ENCODE peak calls at places on chromosomes 4 and X, in eight cellular contexts. One of them, this sample, is unnamed.
A peak's percentile ranks its signal among the peaks of the same experiment; 100 is the strongest.

GRCh38 chr4:93199492-93199891 is 629.1 kb upstream of the ATOH1 start:
- DNase-seq in progenitor cell of endocrine pancreas: no peak
- DNase-seq in endothelial cell: peak; percentile 16
- DNase-seq in fibroblast of pulmonary artery: peak; percentile 66
- DNase-seq in choroid plexus epithelial cell: peak; percentile 75
- DNase-seq in coronary artery: no peak
- DNase-seq in WERI-Rb-1: peak; percentile 51
- DNase-seq in Calu3: no peak
- DNase-seq in this sample: no peak

GRCh38 chrX:138925330-138925729 is 213.8 kb upstream of the FGF13 start:
- DNase-seq in progenitor cell of endocrine pancreas: no peak
- DNase-seq in endothelial cell: no peak
- DNase-seq in fibroblast of pulmonary artery: peak; percentile 47
- DNase-seq in choroid plexus epithelial cell: peak; percentile 8
- DNase-seq in coronary artery: no peak
- DNase-seq in WERI-Rb-1: no peak
- DNase-seq in Calu3: no peak
- DNase-seq in this sample: no peak

GRCh38 chr4:88857588-88857987 is 160.0 kb upstream of the NAP1L5 start:
- DNase-seq in progenitor cell of endocrine pancreas: no peak
- DNase-seq in endothelial cell: no peak
- DNase-seq in fibroblast of pulmonary artery: no peak
- DNase-seq in choroid plexus epithelial cell: no peak
- DNase-seq in coronary artery: no peak
- DNase-seq in WERI-Rb-1: no peak
- DNase-seq in Calu3: no peak
- DNase-seq in this sample: no peak

GRCh38 chrX:73337366-73337765 is 109.5 kb upstream of the CDX4 start:
- DNase-seq in progenitor cell of endocrine pancreas: no peak
- DNase-seq in endothelial cell: no peak
- DNase-seq in fibroblast of pulmonary artery: no peak
- DNase-seq in choroid plexus epithelial cell: no peak
- DNase-seq in coronary artery: no peak
- DNase-seq in WERI-Rb-1: no peak
- DNase-seq in Calu3: no peak
- DNase-seq in this sample: no peak

GRCh38 chrX:19698691-19699090 is 183.4 kb upstream of the MAP3K15 start:
- DNase-seq in progenitor cell of endocrine pancreas: no peak
- DNase-seq in endothelial cell: no peak
- DNase-seq in fibroblast of pulmonary artery: no peak
- DNase-seq in choroid plexus epithelial cell: no peak
- DNase-seq in coronary artery: no peak
- DNase-seq in WERI-Rb-1: no peak
- DNase-seq in Calu3: no peak
- DNase-seq in this sample: no peak

GRCh38 chrX:56068274-56068758 is 163.8 kb upstream of the KLF8 start:
- DNase-seq in progenitor cell of endocrine pancreas: no peak
- DNase-seq in endothelial cell: peak; percentile 6
- DNase-seq in fibroblast of pulmonary artery: no peak
- DNase-seq in choroid plexus epithelial cell: no peak
- DNase-seq in coronary artery: no peak
- DNase-seq in WERI-Rb-1: no peak
- DNase-seq in Calu3: no peak
- DNase-seq in this sample: no peak

GRCh38 chrX:42602136-42602535 is 175.8 kb downstream of the PPP1R2C start:
- DNase-seq in progenitor cell of endocrine pancreas: no peak
- DNase-seq in endothelial cell: no peak
- DNase-seq in fibroblast of pulmonary artery: no peak
- DNase-seq in choroid plexus epithelial cell: peak; percentile 14
- DNase-seq in coronary artery: no peak
- DNase-seq in WERI-Rb-1: no peak
- DNase-seq in Calu3: no peak
- DNase-seq in this sample: no peak

GRCh38 chrX:150517303-150517896 is 51.0 kb upstream of the MTM1 start:
- DNase-seq in progenitor cell of endocrine pancreas: no peak
- DNase-seq in endothelial cell: no peak
- DNase-seq in fibroblast of pulmonary artery: peak; percentile 30
- DNase-seq in choroid plexus epithelial cell: peak; percentile 69
- DNase-seq in coronary artery: no peak
- DNase-seq in WERI-Rb-1: peak; percentile 70
- DNase-seq in Calu3: no peak
- DNase-seq in this sample: no peak

GRCh38 chr4:57147335-57148060 is 37.3 kb upstream of the IGFBP7 start:
- DNase-seq in progenitor cell of endocrine pancreas: no peak
- DNase-seq in endothelial cell: no peak
- DNase-seq in fibroblast of pulmonary artery: peak; percentile 89
- DNase-seq in choroid plexus epithelial cell: peak; percentile 74
- DNase-seq in coronary artery: no peak
- DNase-seq in WERI-Rb-1: no peak
- DNase-seq in Calu3: no peak
- DNase-seq in this sample: no peak

GRCh38 chrX:94662665-94663064 is 988.7 kb downstream of the FAM133A start:
- DNase-seq in progenitor cell of endocrine pancreas: no peak
- DNase-seq in endothelial cell: no peak
- DNase-seq in fibroblast of pulmonary artery: no peak
- DNase-seq in choroid plexus epithelial cell: no peak
- DNase-seq in coronary artery: no peak
- DNase-seq in WERI-Rb-1: no peak
- DNase-seq in Calu3: no peak
- DNase-seq in this sample: no peak

GRCh38 chrX:132708529-132708928 is 219.7 kb upstream of the MBNL3 start:
- DNase-seq in progenitor cell of endocrine pancreas: no peak
- DNase-seq in endothelial cell: no peak
- DNase-seq in fibroblast of pulmonary artery: no peak
- DNase-seq in choroid plexus epithelial cell: no peak
- DNase-seq in coronary artery: no peak
- DNase-seq in WERI-Rb-1: no peak
- DNase-seq in Calu3: no peak
- DNase-seq in this sample: no peak

GRCh38 chr4:128880662-128881061 is 71.2 kb downstream of the JADE1 start:
- DNase-seq in progenitor cell of endocrine pancreas: no peak
- DNase-seq in endothelial cell: no peak
- DNase-seq in fibroblast of pulmonary artery: peak; percentile 32
- DNase-seq in choroid plexus epithelial cell: peak; percentile 62
- DNase-seq in coronary artery: no peak
- DNase-seq in WERI-Rb-1: no peak
- DNase-seq in Calu3: no peak
- DNase-seq in this sample: no peak

GRCh38 chrX:122389005-122389404 is 795.1 kb upstream of the GRIA3 start:
- DNase-seq in progenitor cell of endocrine pancreas: no peak
- DNase-seq in endothelial cell: no peak
- DNase-seq in fibroblast of pulmonary artery: no peak
- DNase-seq in choroid plexus epithelial cell: no peak
- DNase-seq in coronary artery: no peak
- DNase-seq in WERI-Rb-1: no peak
- DNase-seq in Calu3: no peak
- DNase-seq in this sample: no peak

GRCh38 chrX:104522386-104522785 is 43.6 kb upstream of the IL1RAPL2 start:
- DNase-seq in progenitor cell of endocrine pancreas: no peak
- DNase-seq in endothelial cell: no peak
- DNase-seq in fibroblast of pulmonary artery: no peak
- DNase-seq in choroid plexus epithelial cell: no peak
- DNase-seq in coronary artery: no peak
- DNase-seq in WERI-Rb-1: no peak
- DNase-seq in Calu3: no peak
- DNase-seq in this sample: no peak

GRCh38 chr4:138297743-138298405 is 55.7 kb upstream of the SLC7A11 start:
- DNase-seq in progenitor cell of endocrine pancreas: no peak
- DNase-seq in endothelial cell: no peak
- DNase-seq in fibroblast of pulmonary artery: no peak
- DNase-seq in choroid plexus epithelial cell: no peak
- DNase-seq in coronary artery: no peak
- DNase-seq in WERI-Rb-1: no peak
- DNase-seq in Calu3: no peak
- DNase-seq in this sample: no peak

GRCh38 chr4:54316139-54316538 is 87.0 kb downstream of the PDGFRA start:
- DNase-seq in progenitor cell of endocrine pancreas: no peak
- DNase-seq in endothelial cell: no peak
- DNase-seq in fibroblast of pulmonary artery: no peak
- DNase-seq in choroid plexus epithelial cell: no peak
- DNase-seq in coronary artery: no peak
- DNase-seq in WERI-Rb-1: no peak
- DNase-seq in Calu3: no peak
- DNase-seq in this sample: no peak

GRCh38 chr4:4874254-4874653 is 14.8 kb downstream of the MSX1 start:
- DNase-seq in progenitor cell of endocrine pancreas: no peak
- DNase-seq in endothelial cell: no peak
- DNase-seq in fibroblast of pulmonary artery: no peak
- DNase-seq in choroid plexus epithelial cell: no peak
- DNase-seq in coronary artery: no peak
- DNase-seq in WERI-Rb-1: no peak
- DNase-seq in Calu3: no peak
- DNase-seq in this sample: no peak

GRCh38 chr4:157128395-157128794 is 52.4 kb downstream of the GLRB start:
- DNase-seq in progenitor cell of endocrine pancreas: no peak
- DNase-seq in endothelial cell: no peak
- DNase-seq in fibroblast of pulmonary artery: peak; percentile 72
- DNase-seq in choroid plexus epithelial cell: peak; percentile 77
- DNase-seq in coronary artery: no peak
- DNase-seq in WERI-Rb-1: peak; percentile 20
- DNase-seq in Calu3: peak; percentile 31
- DNase-seq in this sample: no peak

DNA sequence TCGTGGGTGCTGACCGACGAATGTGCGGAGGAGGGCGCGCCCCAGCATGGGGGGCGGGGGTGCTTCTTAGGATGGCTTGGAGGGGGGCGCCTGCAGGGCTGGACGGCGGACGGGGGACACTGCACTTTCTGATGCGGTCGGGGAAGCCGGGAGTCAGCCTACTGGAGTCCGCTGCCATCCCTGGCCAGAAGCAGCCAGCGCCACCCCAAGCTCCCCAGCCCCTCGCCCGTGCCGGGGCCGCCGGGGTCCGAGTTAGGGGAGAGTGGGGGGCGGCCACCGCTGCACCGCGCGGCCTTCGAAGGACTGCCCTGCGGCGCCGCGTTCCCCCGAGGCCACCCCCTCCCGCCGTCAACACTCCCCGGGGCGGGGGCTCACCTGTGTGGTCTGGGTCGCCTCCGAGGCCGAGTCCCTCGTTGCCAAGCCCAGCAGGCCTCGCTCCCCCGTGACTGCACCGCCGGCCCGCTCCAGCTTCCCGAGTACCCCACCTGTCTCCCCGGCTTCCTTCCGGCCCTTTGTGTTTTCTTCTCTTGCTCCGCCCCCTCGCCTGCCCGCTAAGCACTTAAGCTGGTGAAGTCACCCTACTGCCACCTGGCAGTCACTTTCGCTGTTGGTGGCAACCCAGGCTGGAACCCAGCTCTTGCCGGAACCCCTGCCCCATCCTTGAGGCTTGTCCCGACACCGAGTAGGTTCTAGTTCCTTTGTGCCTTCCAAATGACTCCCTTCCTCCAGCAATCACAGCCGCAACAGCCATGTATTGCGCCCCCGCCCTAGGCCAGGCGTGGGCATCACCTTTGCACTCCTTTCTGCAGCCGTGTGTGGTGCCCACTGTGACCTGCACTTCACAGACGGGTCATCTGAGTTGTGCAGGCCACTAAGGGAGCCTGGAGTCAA is at the start of gene OCIAD2:
- DNase-seq in progenitor cell of endocrine pancreas: peak; percentile 54
- DNase-seq in endothelial cell: peak; percentile 58
- DNase-seq in fibroblast of pulmonary artery: peak; percentile 21
- DNase-seq in choroid plexus epithelial cell: peak; percentile 39
- DNase-seq in coronary artery: no peak
- DNase-seq in WERI-Rb-1: peak; percentile 91
- DNase-seq in Calu3: peak; percentile 80
- DNase-seq in this sample: peak; percentile 68
- TF ChIP-seq CTCF in progenitor cell of endocrine pancreas: peak; percentile 34
- TF ChIP-seq CTCF in endothelial cell: no peak
- TF ChIP-seq CTCF in fibroblast of pulmonary artery: no peak
- TF ChIP-seq CTCF in choroid plexus epithelial cell: no peak
- TF ChIP-seq CTCF in coronary artery: no peak
- TF ChIP-seq CTCF in WERI-Rb-1: no peak
- TF ChIP-seq CTCF in Calu3: no peak
- TF ChIP-seq CTCF in this sample: no peak

DNA sequence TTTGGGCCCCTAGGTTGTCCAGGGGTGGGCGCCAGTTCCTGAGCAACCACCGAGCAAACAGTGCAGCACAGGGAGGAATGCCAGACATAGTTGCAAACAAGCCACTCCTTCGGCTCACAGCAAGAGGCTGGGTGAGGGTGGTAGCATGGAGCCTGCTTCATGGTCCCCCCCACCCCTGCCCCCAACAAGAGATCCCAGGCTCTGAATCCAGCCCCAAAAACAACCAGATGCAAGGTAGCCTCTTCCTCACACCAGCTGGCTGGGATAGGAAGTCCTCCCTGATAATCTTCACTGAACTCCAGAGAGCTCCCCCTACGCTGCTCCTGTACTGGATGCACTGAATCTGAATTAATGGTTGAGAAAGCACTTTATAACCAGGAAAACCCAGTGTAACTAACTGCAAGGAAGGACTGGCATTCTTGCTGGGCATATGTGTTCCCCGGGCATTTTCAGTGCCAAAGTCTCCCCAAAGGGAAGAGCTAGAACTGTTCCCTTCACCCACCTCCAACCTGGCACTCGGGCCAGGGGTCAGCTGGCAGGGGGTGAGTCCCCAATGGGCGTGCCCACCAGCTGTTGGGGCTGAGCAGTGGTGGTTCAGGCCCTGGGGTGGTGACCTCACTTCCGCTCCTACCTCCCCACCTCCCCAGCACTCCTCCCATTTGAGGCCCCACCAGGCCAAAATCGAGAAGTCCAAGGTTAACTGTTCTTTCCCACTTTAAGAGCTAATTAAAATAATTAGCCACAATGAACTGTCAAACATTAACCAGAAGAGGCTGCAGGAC is 1.5 kb downstream of the ELF4 start:
- DNase-seq in progenitor cell of endocrine pancreas: no peak
- DNase-seq in endothelial cell: no peak
- DNase-seq in fibroblast of pulmonary artery: no peak
- DNase-seq in choroid plexus epithelial cell: no peak
- DNase-seq in coronary artery: no peak
- DNase-seq in WERI-Rb-1: no peak
- DNase-seq in Calu3: peak; percentile 46
- DNase-seq in this sample: no peak
- TF ChIP-seq CTCF in progenitor cell of endocrine pancreas: no peak
- TF ChIP-seq CTCF in endothelial cell: no peak
- TF ChIP-seq CTCF in fibroblast of pulmonary artery: no peak
- TF ChIP-seq CTCF in choroid plexus epithelial cell: peak; percentile 1
- TF ChIP-seq CTCF in coronary artery: no peak
- TF ChIP-seq CTCF in WERI-Rb-1: no peak
- TF ChIP-seq CTCF in Calu3: no peak
- TF ChIP-seq CTCF in this sample: no peak

DNA sequence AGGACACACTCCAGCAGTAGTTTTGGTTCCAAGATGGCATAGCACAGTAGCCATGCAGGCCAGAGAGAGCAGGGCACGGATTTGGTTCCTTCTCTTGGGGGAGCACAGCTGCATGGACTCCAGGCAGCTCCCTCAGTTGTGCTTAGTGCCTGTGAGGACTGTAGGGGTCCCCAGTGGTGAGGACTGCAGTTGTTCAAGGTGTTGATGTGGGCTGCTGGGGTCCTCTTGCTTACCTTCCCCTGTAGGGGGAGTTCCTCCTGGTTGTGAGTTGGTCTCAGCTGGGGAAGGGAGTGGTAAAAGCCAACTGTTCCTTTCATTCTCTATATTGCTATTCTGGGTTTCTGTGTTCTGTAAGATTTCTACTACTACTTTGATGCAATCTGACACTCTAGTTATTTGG is 606.5 kb downstream of the MAGEB5 start:
- DNase-seq in progenitor cell of endocrine pancreas: no peak
- DNase-seq in endothelial cell: no peak
- DNase-seq in fibroblast of pulmonary artery: no peak
- DNase-seq in choroid plexus epithelial cell: no peak
- DNase-seq in coronary artery: no peak
- DNase-seq in WERI-Rb-1: no peak
- DNase-seq in Calu3: no peak
- DNase-seq in this sample: no peak
- TF ChIP-seq CTCF in progenitor cell of endocrine pancreas: no peak
- TF ChIP-seq CTCF in endothelial cell: no peak
- TF ChIP-seq CTCF in fibroblast of pulmonary artery: no peak
- TF ChIP-seq CTCF in choroid plexus epithelial cell: no peak
- TF ChIP-seq CTCF in coronary artery: no peak
- TF ChIP-seq CTCF in WERI-Rb-1: peak; percentile 25
- TF ChIP-seq CTCF in Calu3: no peak
- TF ChIP-seq CTCF in this sample: no peak

GRCh38 chr4:159444668-159445067 is 341.8 kb downstream of the RAPGEF2 start:
- DNase-seq in progenitor cell of endocrine pancreas: no peak
- DNase-seq in endothelial cell: no peak
- DNase-seq in fibroblast of pulmonary artery: peak; percentile 23
- DNase-seq in choroid plexus epithelial cell: peak; percentile 63
- DNase-seq in coronary artery: no peak
- DNase-seq in WERI-Rb-1: no peak
- DNase-seq in Calu3: no peak
- DNase-seq in this sample: no peak
- TF ChIP-seq CTCF in progenitor cell of endocrine pancreas: no peak
- TF ChIP-seq CTCF in endothelial cell: no peak
- TF ChIP-seq CTCF in fibroblast of pulmonary artery: peak; percentile 24
- TF ChIP-seq CTCF in choroid plexus epithelial cell: peak; percentile 42
- TF ChIP-seq CTCF in coronary artery: no peak
- TF ChIP-seq CTCF in WERI-Rb-1: peak; percentile 28
- TF ChIP-seq CTCF in Calu3: no peak
- TF ChIP-seq CTCF in this sample: no peak